ENCODE peak calls at places on chromosomes 3 and 15, in four cellular contexts. N is naive B cell, Z is HS-5, A is H7. L is an unnamed sample.

GRCh38 chr3:98556164-98557130 is 24.7 kb downstream of the GPR15 start:
- DNase-seq in N (no peak), Z (no peak), A (no peak), L (no peak)

GRCh38 chr15:34353627-34354026 is 10.5 kb downstream of the NUTM1 start:
- DNase-seq in N (no peak), Z (no peak), A (peak; percentile 51), L (no peak)

GRCh38 chr15:88077249-88077810 is 179.2 kb downstream of the NTRK3 start:
- DNase-seq in N (no peak), Z (no peak), A (no peak), L (no peak)

GRCh38 chr3:185823280-185824044 is 1.4 kb downstream of the IGF2BP2 start:
- DNase-seq in N (peak; percentile 18), Z (no peak), A (peak; percentile 80), L (peak; percentile 69)

GRCh38 chr15:81813215-81813614 is 232.6 kb downstream of the MEX3B start:
- DNase-seq in N (no peak), Z (no peak), A (peak; percentile 52), L (no peak)

GRCh38 chr3:16207031-16207430 is 32.6 kb downstream of the GALNT15 start:
- DNase-seq in N (no peak), Z (no peak), A (no peak), L (no peak)

GRCh38 chr3:69370156-69370944 is 15.5 kb downstream of the FRMD4B start:
- DNase-seq in N (peak; percentile 29), Z (no peak), A (no peak), L (peak; percentile 89)

GRCh38 chr3:119207512-119207875 is 33.2 kb downstream of the B4GALT4 start:
- DNase-seq in N (no peak), Z (no peak), A (no peak), L (no peak)

GRCh38 chr3:81003817-81004216 is 757.6 kb downstream of the GBE1 start:
- DNase-seq in N (no peak), Z (no peak), A (no peak), L (no peak)

GRCh38 chr3:66574091-66574490 is 73.3 kb upstream of the LRIG1 start:
- DNase-seq in N (no peak), Z (no peak), A (no peak), L (no peak)

GRCh38 chr3:145739926-145740325 is 421.1 kb downstream of the PLOD2 start:
- DNase-seq in N (no peak), Z (peak; percentile 39), A (no peak), L (no peak)

GRCh38 chr3:134017490-134017889 is 12.2 kb downstream of the SLCO2A1 start:
- DNase-seq in N (no peak), Z (no peak), A (no peak), L (no peak)

GRCh38 chr15:60421544-60421943 is 23.8 kb upstream of the ANXA2 start:
- DNase-seq in N (no peak), Z (peak; percentile 81), A (no peak), L (no peak)

GRCh38 chr3:13631256-13631655 is 82.3 kb downstream of the FBLN2 start:
- DNase-seq in N (no peak), Z (no peak), A (no peak), L (no peak)

L was measured in lower lobe of right lung.